ENCODE peak calls at places on chromosomes 6 and 20, in seven cellular contexts. G is stimulated activated CD8-positive, alpha-beta memory T cell treated with anti-CD3 and anti-CD28 coated beads, Interleukin-12 subunit alpha, Interleukin-12 subunit beta, amount 100 ng/mL, for 4 hours; R is posterior cingulate gyrus; Z is stimulated activated CD4-positive, alpha-beta T cell treated with anti-CD3 and anti-CD28 coated beads, Interleukin-2, amount 100 ng/mL, for 4 hours; N is glutamatergic neuron; K is T-helper 17 cell; Q is NCI-H510A. C is an unnamed sample.

GRCh38 chr6:53439556-53439955 is 90.8 kb upstream of the ELOVL5 start:
- DNase-seq in G (no peak), Q (no peak), N (no peak), K (no peak), Z (no peak), R (no peak), C (no peak)

GRCh38 chr20:31708839-31709534 is 13.7 kb downstream of the BCL2L1 start:
- DNase-seq in K (no peak), Q (peak), R (no peak), N (no peak), Z (no peak), G (no peak), C (no peak)

GRCh38 chr20:6007094-6007528 is 46.7 kb downstream of the LRRN4 start:
- DNase-seq in G (no peak), Q (no peak), N (no peak), Z (no peak), R (no peak), K (no peak), C (no peak)

GRCh38 chr6:63380265-63380664 is 60.5 kb upstream of the LGSN start:
- DNase-seq in Z (no peak), R (no peak), G (no peak), Q (no peak), K (no peak), N (no peak), C (no peak)

GRCh38 chr6:150078788-150079187 is 9.9 kb upstream of the ULBP3 start:
- DNase-seq in K (no peak), R (no peak), N (no peak), Q (no peak), G (no peak), Z (no peak), C (no peak)

GRCh38 chr20:46713957-46714834 is 4.7 kb downstream of the SLC2A10 start:
- DNase-seq in K (no peak), G (no peak), N (no peak), R (no peak), Z (no peak), Q (no peak), C (no peak)

GRCh38 chr6:142621822-142622221 is 320.0 kb downstream of the ADGRG6 start:
- DNase-seq in N (no peak), Z (no peak), K (no peak), R (no peak), G (no peak), Q (no peak), C (no peak)

GRCh38 chr6:129733290-129733689 is 23.3 kb upstream of the ARHGAP18 start:
- DNase-seq in Z (no peak), G (no peak), K (no peak), Q (no peak), R (no peak), N (no peak), C (no peak)

GRCh38 chr20:54199721-54200176 is 8.1 kb upstream of the PFDN4 start:
- DNase-seq in N (peak), G (peak), Z (peak), Q (no peak), R (peak), K (peak), C (peak)

GRCh38 chr20:63704749-63705117 is 3.0 kb downstream of the ARFRP1 start:
- DNase-seq in N (no peak), G (no peak), K (no peak), Z (no peak), R (peak), Q (no peak), C (no peak)

GRCh38 chr6:122730334-122730733 is 49.2 kb upstream of the FABP7 start:
- DNase-seq in K (no peak), N (no peak), Z (no peak), G (no peak), Q (no peak), R (no peak), C (no peak)

GRCh38 chr20:44642203-44643153 is 9.0 kb downstream of the ADA start:
- DNase-seq in Z (no peak), K (no peak), Q (peak), R (peak), N (no peak), G (no peak), C (no peak)

GRCh38 chr6:154732824-154733609 is at the start of gene SCAF8:
- DNase-seq in N (peak), Q (peak), Z (peak), G (peak), K (peak), R (peak), C (peak)

GRCh38 chr6:122977180-122977579 is 18.9 kb upstream of the CLVS2 start:
- DNase-seq in K (no peak), R (no peak), N (no peak), Z (no peak), G (no peak), Q (no peak), C (no peak)

GRCh38 chr6:83285917-83286316 is 92.8 kb downstream of the RWDD2A start:
- DNase-seq in N (no peak), G (no peak), R (no peak), Q (no peak), K (no peak), Z (no peak), C (no peak)

GRCh38 chr6:116392158-116393032 is 21.6 kb downstream of the DSE start:
- DNase-seq in R (no peak), K (peak), G (no peak), N (no peak), Q (no peak), Z (no peak), C (no peak)

GRCh38 chr6:42961020-42961470 is 491 bp downstream of the GNMT start:
- DNase-seq in N (no peak), G (no peak), K (no peak), Z (no peak), R (no peak), Q (no peak), C (no peak)

GRCh38 chr6:56595490-56596122 is 47.1 kb downstream of the DST start:
- DNase-seq in G (no peak), K (no peak), N (peak), Q (peak), Z (peak), R (peak), C (no peak)